ENCODE peak calls at places on chromosomes 12 and 14, in nine cellular contexts. K is RWPE1; Z is spleen; S is AG08396; R is HFFc6; T is stimulated activated CD8-positive, alpha-beta memory T cell treated with anti-CD3 and anti-CD28 coated beads, Interleukin-2, amount 100 ng/mL, for 1 hour; P is RPMI7951; Q is esophagus squamous epithelium; I is activated CD4-positive, alpha-beta T cell treated with anti-CD3 and anti-CD28 coated beads, Interleukin-2, amount 10 ng/mL, durations not matched to agents 7 days and 5 days. G is an unnamed sample.

GRCh38 chr14:98444077-98444476 is 827.9 kb downstream of the BCL11B start:
- DNase-seq in K (no peak), Z (no peak), S (no peak), R (no peak), T (no peak), P (no peak), Q (no peak), I (peak; percentile 50), G (no peak)

GRCh38 chr14:33414041-33414440 is 475.4 kb downstream of the NPAS3 start:
- DNase-seq in K (no peak), Z (no peak), S (no peak), R (no peak), T (no peak), P (no peak), Q (no peak), I (no peak), G (peak; percentile 19)

GRCh38 chr14:39977198-39977597 is 545.0 kb upstream of the FBXO33 start:
- DNase-seq in K (no peak), Z (no peak), S (no peak), R (no peak), T (no peak), P (no peak), Q (no peak), I (no peak), G (peak; percentile 58)

GRCh38 chr14:38199768-38200167 is 7.9 kb upstream of the SSTR1 start:
- DNase-seq in K (peak; percentile 24), Z (no peak), S (no peak), R (peak; percentile 80), T (no peak), P (no peak), Q (no peak), I (no peak), G (no peak)

GRCh38 chr12:57340104-57340503 is 89.1 kb upstream of the STAC3 start:
- DNase-seq in K (no peak), Z (no peak), S (peak; percentile 55), R (peak; percentile 17), T (no peak), P (peak; percentile 21), Q (no peak), I (no peak), G (peak; percentile 40)

GRCh38 chr14:46322730-46323425 is 328.7 kb downstream of the RPL10L start:
- DNase-seq in K (no peak), Z (no peak), S (no peak), R (no peak), T (no peak), P (no peak), Q (no peak), I (no peak), G (no peak)

GRCh38 chr12:75944097-75944904 is 87.3 kb downstream of the PHLDA1 start:
- DNase-seq in K (peak; percentile 61), Z (no peak), S (peak; percentile 56), R (peak; percentile 89), T (no peak), P (peak; percentile 90), Q (no peak), I (peak; percentile 26), G (peak; percentile 97)

GRCh38 chr12:25386823-25387134 is 136.1 kb upstream of the KRAS start:
- DNase-seq in K (no peak), Z (peak; percentile 78), S (no peak), R (no peak), T (no peak), P (no peak), Q (no peak), I (no peak), G (no peak)

GRCh38 chr14:37746140-37746832 is 150.9 kb downstream of the TTC6 start:
- DNase-seq in K (no peak), Z (no peak), S (no peak), R (no peak), T (no peak), P (no peak), Q (no peak), I (no peak), G (peak; percentile 49)

GRCh38 chr12:7075931-7076330 is 15.4 kb downstream of the C1S start:
- DNase-seq in K (no peak), Z (no peak), S (peak; percentile 32), R (no peak), T (no peak), P (peak; percentile 12), Q (no peak), I (no peak), G (no peak)